ENCODE peak calls at places on chromosomes 12 and 14, in nine cellular contexts. D, I, Y, V, U, M, H, K and L are unnamed samples.

GRCh38 chr12:132560421-132560830 is 50.0 kb downstream of the LRCOL1 start:
- DNase-seq in I (peak), U (no peak), H (no peak), Y (peak), K (no peak), D (no peak), V (no peak), M (peak), L (no peak)

GRCh38 chr14:25034803-25035681 is 14.9 kb downstream of the STXBP6 start:
- DNase-seq in Y (no peak), I (no peak), D (no peak), H (no peak), M (no peak), K (no peak), V (no peak), U (no peak), L (no peak)

GRCh38 chr14:53979747-53980642 is 23.4 kb upstream of the BMP4 start:
- DNase-seq in K (no peak), Y (no peak), I (peak), D (no peak), M (peak), V (no peak), H (peak), U (no peak), L (peak)

GRCh38 chr12:49296836-49297694 is 2.1 kb downstream of the PRPH start:
- DNase-seq in U (peak), I (peak), H (no peak), V (no peak), D (no peak), Y (peak), K (no peak), M (peak), L (no peak)

GRCh38 chr14:67251573-67252226 is 10.5 kb downstream of the PALS1 start:
- DNase-seq in Y (no peak), M (no peak), I (peak), D (no peak), U (no peak), K (no peak), H (peak), V (no peak), L (no peak)

GRCh38 chr12:22014783-22015144 is 31.3 kb upstream of the CMAS start:
- DNase-seq in I (peak), K (no peak), V (no peak), M (no peak), Y (no peak), H (no peak), U (no peak), D (no peak), L (no peak)

GRCh38 chr12:14256555-14257169 is 108.8 kb upstream of the ATF7IP start:
- DNase-seq in D (no peak), I (peak), M (peak), U (peak), Y (peak), K (peak), V (peak), H (peak), L (peak)

GRCh38 chr12:10891937-10892336 is 7.9 kb upstream of the PRH1 start:
- DNase-seq in D (no peak), I (no peak), V (no peak), K (no peak), Y (no peak), M (no peak), U (no peak), H (no peak), L (no peak)

GRCh38 chr14:77318006-77318553 is 2.6 kb downstream of the POMT2 start:
- DNase-seq in D (no peak), I (no peak), H (no peak), U (no peak), K (peak), M (no peak), Y (no peak), V (no peak), L (no peak)

GRCh38 chr14:77862154-77862783 is 62.4 kb downstream of the ADCK1 start:
- DNase-seq in Y (peak), H (peak), D (peak), M (peak), U (peak), K (peak), V (peak), I (peak), L (peak)

GRCh38 chr12:93302331-93303229 is 75.1 kb upstream of the NUDT4 start:
- DNase-seq in I (peak), U (no peak), H (peak), M (no peak), Y (no peak), V (no peak), D (no peak), K (no peak), L (no peak)

GRCh38 chr12:111816065-111816615 is 25.9 kb upstream of the MAPKAPK5 start:
- DNase-seq in U (no peak), D (no peak), V (no peak), Y (no peak), I (no peak), M (no peak), K (no peak), H (no peak), L (no peak)

GRCh38 chr12:66066071-66066928 is 64.2 kb downstream of the LLPH start:
- DNase-seq in D (peak), I (peak), U (peak), M (no peak), V (no peak), K (no peak), H (peak), Y (no peak), L (no peak)

GRCh38 chr14:67068246-67068645 is 121.0 kb upstream of the GARIN2 start:
- DNase-seq in H (no peak), K (no peak), Y (no peak), V (no peak), U (no peak), M (no peak), I (peak), D (no peak), L (no peak)

GRCh38 chr12:92927436-92928116 is 1.5 kb downstream of the EEA1 start:
- DNase-seq in U (no peak), K (peak), Y (no peak), V (no peak), M (peak), I (peak), D (no peak), H (no peak), L (no peak)

GRCh38 chr12:132398386-132398991 is 69.1 kb upstream of the GALNT9 start:
- DNase-seq in D (no peak), M (no peak), I (no peak), V (peak), U (no peak), Y (no peak), H (no peak), K (no peak), L (peak)

GRCh38 chr12:46267618-46268348 is 1.1 kb downstream of the SLC38A1 start:
- DNase-seq in M (peak), H (no peak), K (peak), D (no peak), Y (no peak), U (peak), I (peak), V (no peak), L (no peak)

GRCh38 chr12:68871899-68872298 is 61.1 kb downstream of the CPM start:
- DNase-seq in Y (no peak), M (peak), D (no peak), V (no peak), H (no peak), I (peak), U (no peak), K (no peak), L (no peak)

GRCh38 chr12:93939641-93940040 is 208.7 kb upstream of the PLXNC1 start:
- DNase-seq in D (no peak), U (no peak), Y (no peak), V (no peak), K (no peak), I (no peak), H (no peak), M (no peak), L (no peak)

GRCh38 chr12:109291531-109292341 is 17.3 kb downstream of the FOXN4 start:
- DNase-seq in K (peak), I (peak), M (no peak), H (no peak), U (no peak), D (no peak), Y (peak), V (peak), L (peak)

GRCh38 chr14:61472025-61472672 is 150.8 kb downstream of the PRKCH start:
- DNase-seq in V (no peak), Y (no peak), I (peak), U (peak), M (peak), D (no peak), K (no peak), H (peak), L (peak)

GRCh38 chr12:124720019-124720686 is 143.5 kb downstream of the SCARB1 start:
- DNase-seq in H (peak), I (peak), U (no peak), K (no peak), M (peak), V (no peak), Y (no peak), D (no peak), L (no peak)

GRCh38 chr12:75446857-75447256 is 33.7 kb upstream of the GLIPR1 start:
- DNase-seq in Y (no peak), V (no peak), M (peak), U (no peak), D (no peak), I (peak), H (peak), K (no peak), L (no peak)

GRCh38 chr12:117502233-117502632 is 140.8 kb upstream of the NOS1 start:
- DNase-seq in U (no peak), K (no peak), I (no peak), D (no peak), M (no peak), Y (no peak), H (no peak), V (no peak), L (no peak)

GRCh38 chr14:75280831-75281690 is 2.4 kb downstream of the FOS start:
- DNase-seq in M (peak), I (no peak), U (no peak), D (no peak), Y (no peak), K (no peak), V (peak), H (no peak), L (no peak)

GRCh38 chr14:61927015-61927414 is 164.8 kb downstream of the SNAPC1 start:
- DNase-seq in H (no peak), M (no peak), K (no peak), D (no peak), I (peak), Y (no peak), U (no peak), V (no peak), L (no peak)

GRCh38 chr12:127272864-127273263 is 994.1 kb upstream of the TMEM132C start:
- DNase-seq in K (no peak), M (no peak), I (peak), D (no peak), Y (no peak), U (no peak), H (peak), V (no peak), L (no peak)

GRCh38 chr12:61870658-61871559 is 389.3 kb upstream of the USP15 start:
- DNase-seq in D (no peak), Y (no peak), U (peak), H (no peak), V (no peak), I (no peak), M (no peak), K (no peak), L (no peak)